ENCODE peak calls at places on chromosome 17, in five cellular contexts. T is right lobe of liver, K is mammary epithelial cell, N is heart left ventricle, L is HCT116. R is an unnamed sample.

GRCh38 chr17:2789700-2790099 is 6.5 kb upstream of the RAP1GAP2 start:
- DNase-seq in T (no peak), K (no peak), N (no peak), L (no peak), R (no peak)

GRCh38 chr17:39016193-39017153 is 49.3 kb upstream of the FBXO47 start:
- DNase-seq in T (no peak), K (no peak), N (no peak), L (no peak), R (peak; percentile 20)

GRCh38 chr17:64638552-64639198 is 23.4 kb downstream of the SMURF2 start:
- DNase-seq in T (no peak), K (no peak), N (no peak), L (no peak), R (no peak)

GRCh38 chr17:10091051-10091450 is 107.4 kb downstream of the GAS7 start:
- DNase-seq in T (no peak), K (no peak), N (no peak), L (no peak), R (no peak)

GRCh38 chr17:4064366-4064765 is 78.5 kb downstream of the ZZEF1 start:
- DNase-seq in T (no peak), K (no peak), N (peak; percentile 73), L (no peak), R (no peak)

GRCh38 chr17:17152385-17152784 is 53.7 kb downstream of the PLD6 start:
- DNase-seq in T (no peak), K (peak; percentile 11), N (no peak), L (no peak), R (no peak)

GRCh38 chr17:32833076-32833475 is 43.8 kb downstream of the MYO1D start:
- DNase-seq in T (no peak), K (no peak), N (no peak), L (no peak), R (no peak)

GRCh38 chr17:48506246-48506645 is 24.6 kb downstream of the HOXB1 start:
- DNase-seq in T (no peak), K (no peak), N (no peak), L (no peak), R (no peak)

GRCh38 chr17:82520041-82520910 is 744 bp downstream of the FOXK2 start:
- DNase-seq in T (peak; percentile 33), K (peak; percentile 40), N (peak; percentile 66), L (no peak), R (peak; percentile 41)

GRCh38 chr17:2580641-2581040 is 12.8 kb upstream of the PAFAH1B1 start:
- DNase-seq in T (no peak), K (no peak), N (no peak), L (no peak), R (no peak)

GRCh38 chr17:39553326-39553945 is 54.3 kb downstream of the NEUROD2 start:
- DNase-seq in T (no peak), K (peak; percentile 65), N (no peak), L (no peak), R (peak; percentile 73)

GRCh38 chr17:2107050-2107449 is 52.1 kb downstream of the HIC1 start:
- DNase-seq in T (no peak), K (no peak), N (no peak), L (no peak), R (no peak)

GRCh38 chr17:33381201-33381600 is 88.1 kb upstream of the ASIC2 start:
- DNase-seq in T (no peak), K (no peak), N (no peak), L (no peak), R (no peak)

GRCh38 chr17:4513113-4514032 is 14.7 kb downstream of the SPNS2 start:
- DNase-seq in T (no peak), K (no peak), N (no peak), L (no peak), R (peak; percentile 51)

GRCh38 chr17:51000835-51001638 is 119.6 kb downstream of the SPAG9 start:
- DNase-seq in T (no peak), K (peak; percentile 44), N (no peak), L (peak; percentile 61), R (peak; percentile 67)

GRCh38 chr17:50396261-50397110 is 837 bp downstream of the LRRC59 start:
- DNase-seq in T (peak; percentile 54), K (peak; percentile 68), N (no peak), L (no peak), R (peak; percentile 82)

GRCh38 chr17:60863892-60864673 is 186.4 kb downstream of the BCAS3 start:
- DNase-seq in T (no peak), K (no peak), N (no peak), L (no peak), R (no peak)

GRCh38 chr17:16001498-16001897 is 1.9 kb downstream of the TTC19 start:
- DNase-seq in T (no peak), K (peak; percentile 49), N (no peak), L (no peak), R (peak; percentile 56)

DNA sequence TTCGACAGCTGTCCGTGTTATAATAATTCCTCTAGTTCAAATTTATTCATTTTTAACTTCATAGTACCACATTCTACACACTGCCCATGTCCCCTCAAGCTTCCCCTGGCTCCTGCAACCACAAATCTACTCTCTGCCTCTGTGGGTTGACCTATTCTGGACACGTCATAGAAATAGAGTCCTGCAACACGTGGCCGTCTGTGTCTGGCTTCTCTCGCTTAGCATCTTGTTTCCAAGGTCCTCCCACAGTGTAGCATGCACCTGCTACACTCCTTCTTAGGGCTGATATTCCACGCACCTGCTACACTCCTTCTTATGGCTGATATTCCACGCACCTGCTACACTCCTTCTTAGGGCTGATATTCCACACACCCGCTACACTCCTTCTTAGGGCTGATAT is 16.5 kb downstream of the SCGB1C2 start:
- DNase-seq in T (no peak), K (no peak), N (no peak), L (no peak), R (no peak)
- TF ChIP-seq CTCF in T (no peak), K (no peak), N (no peak), L (no peak), R (no peak)

DNA sequence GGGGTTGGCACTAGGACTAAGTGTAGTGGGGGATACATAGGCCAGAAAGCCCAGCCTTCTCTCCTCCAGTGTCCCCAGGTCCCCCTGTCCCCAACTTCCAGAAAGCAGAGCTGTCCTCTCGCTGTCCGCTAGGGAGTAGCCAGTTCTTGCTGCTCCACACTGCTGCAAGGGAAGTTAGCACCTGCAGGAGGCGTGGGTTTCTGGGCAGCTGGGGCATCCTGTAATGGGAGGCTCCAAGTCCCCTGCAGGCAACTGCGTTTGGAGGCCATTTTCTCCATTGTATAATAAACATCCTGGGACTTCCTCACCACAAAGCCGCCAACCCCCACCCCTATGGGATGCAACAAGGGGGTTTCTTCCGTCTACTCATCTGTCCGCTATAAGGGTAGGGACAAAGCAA is 1.7 kb downstream of the RPRML start:
- DNase-seq in T (no peak), K (peak; percentile 46), N (no peak), L (no peak), R (peak; percentile 61)
- H3K4me3 ChIP-seq in T (no peak overlapping the region), K (no peak overlapping the region), N (no peak overlapping the region), L (no peak overlapping the region), R (no peak overlapping the region)

GRCh38 chr17:28641579-28641978 is 3.4 kb downstream of the BLTP2 start:
- DNase-seq in T (no peak), K (no peak), N (no peak), L (no peak), R (no peak)

GRCh38 chr17:28645576-28645939 is 600 bp upstream of the BLTP2 start:
- DNase-seq in T (no peak), K (no peak), N (no peak), L (no peak), R (no peak)

GRCh38 chr17:28646039-28646754 is 1.2 kb upstream of the BLTP2 start:
- DNase-seq in T (no peak), K (no peak), N (no peak), L (no peak), R (no peak)

GRCh38 chr17:28644782-28645575 is at the start of gene BLTP2:
- DNase-seq in T (peak; percentile 98), K (peak; percentile 93), N (peak; percentile 99), L (peak; percentile 86), R (peak; percentile 97)

GRCh38 chr17:28643979-28644781 is 778 bp downstream of the BLTP2 start:
- DNase-seq in T (peak; percentile 49), K (peak; percentile 34), N (no peak), L (peak; percentile 31), R (peak; percentile 58)
- TF ChIP-seq CTCF in T (peak; percentile 52), K (peak; percentile 56), N (peak; percentile 36), L (peak; percentile 69), R (peak; percentile 64)

GRCh38 chr17:78780335-78780734 is 1.7 kb downstream of the CYTH1 start:
- DNase-seq in T (no peak), K (no peak), N (no peak), L (no peak), R (no peak)
- H3K4me3 ChIP-seq in T (peak overlapping the region; percentile 95), K (no peak overlapping the region), N (no peak overlapping the region), L (no peak overlapping the region), R (no peak overlapping the region)

GRCh38 chr17:75896360-75897075 is at the start of gene TRIM65:
- DNase-seq in T (peak; percentile 89), K (peak; percentile 75), N (peak; percentile 94), L (no peak), R (peak; percentile 79)
- TF ChIP-seq CTCF in T (peak; percentile 31), K (peak; percentile 9), N (peak; percentile 65), L (peak; percentile 0), R (peak; percentile 20)

DNA sequence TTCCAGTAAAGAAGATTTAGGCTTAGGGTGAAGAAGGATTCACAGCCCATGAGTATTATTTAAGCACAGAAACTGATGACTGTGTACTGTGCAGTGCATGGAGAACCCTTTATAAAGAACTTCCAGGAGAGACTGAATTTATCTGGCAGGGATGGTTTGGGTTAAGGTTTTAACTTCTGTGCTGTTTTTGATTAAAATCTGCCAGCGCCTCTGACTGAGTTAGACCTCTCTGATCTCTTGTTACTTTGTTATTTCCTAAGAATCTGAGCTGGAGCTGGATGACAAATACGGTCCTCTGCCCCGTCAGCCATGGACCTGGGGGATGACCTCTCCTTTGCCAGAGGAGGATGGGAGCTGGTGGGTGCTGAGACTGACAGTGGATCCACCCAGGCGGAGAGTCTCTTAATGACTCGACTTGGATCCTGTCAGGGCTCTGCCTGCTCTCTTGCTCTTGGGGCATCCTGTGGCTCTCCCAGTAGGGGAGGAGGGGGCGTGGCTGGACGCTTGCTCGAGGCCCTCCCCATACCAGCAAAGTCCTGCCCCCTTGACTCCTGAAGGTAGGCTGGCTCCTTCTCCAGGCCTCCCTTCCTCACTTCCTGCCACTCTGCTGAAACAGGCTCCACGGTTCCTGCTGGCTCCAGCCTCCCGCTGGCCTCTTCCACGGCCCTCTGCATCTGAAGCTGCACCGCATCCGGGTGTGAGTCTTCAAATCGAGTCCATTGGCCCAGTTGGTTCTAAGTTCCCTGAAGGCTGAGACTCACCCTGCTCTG is 24.8 kb upstream of the MAP3K14 start:
- DNase-seq in T (peak; percentile 69), K (peak; percentile 60), N (peak; percentile 70), L (peak; percentile 66), R (peak; percentile 59)
- H3K4me3 ChIP-seq in T (no peak overlapping the region), K (no peak overlapping the region), N (no peak overlapping the region), L (peak overlapping the region; percentile 35), R (no peak overlapping the region)

R was measured in epithelial cell of esophagus.